ENCODE peak calls at places on chromosomes 11 and 22, in four cellular contexts. H is GM10248, V is body of pancreas, Z is fibroblast of villous mesenchyme. R is an unnamed sample.

GRCh38 chr11:33701831-33702230 is 1.2 kb upstream of the C11orf91 start:
- DNase-seq in H (no peak), V (peak), Z (peak), R (peak)

GRCh38 chr11:111395081-111395480 is 16.0 kb upstream of the POU2AF1 start:
- DNase-seq in H (no peak), V (peak), Z (no peak), R (no peak)

GRCh38 chr22:29306175-29306829 is at the start of gene GAS2L1:
- DNase-seq in H (peak), V (peak), Z (peak), R (peak)

GRCh38 chr22:43060213-43060612 is 29.0 kb downstream of the TTLL1 start:
- DNase-seq in H (peak), V (peak), Z (peak), R (no peak)

GRCh38 chr22:50206599-50206998 is 5.8 kb downstream of the SELENOO start:
- DNase-seq in H (no peak), V (no peak), Z (peak), R (peak)

GRCh38 chr11:28619870-28620540 is 511.8 kb downstream of the METTL15 start:
- DNase-seq in H (no peak), V (no peak), Z (peak), R (no peak)

GRCh38 chr22:50169774-50170341 is 673 bp upstream of the PANX2 start:
- DNase-seq in H (peak), V (peak), Z (peak), R (no peak)

GRCh38 chr11:132037961-132038360 is 667.5 kb downstream of the NTM start:
- DNase-seq in H (no peak), V (no peak), Z (no peak), R (no peak)

GRCh38 chr11:59802639-59803176 is 7.9 kb downstream of the MRPL16 start:
- DNase-seq in H (peak), V (peak), Z (peak), R (peak)

GRCh38 chr22:24441406-24442351 is 14.3 kb downstream of the ADORA2A start:
- DNase-seq in H (no peak), V (no peak), Z (no peak), R (no peak)

GRCh38 chr22:50314455-50315288 is 7.2 kb upstream of the PLXNB2 start:
- DNase-seq in H (peak), V (no peak), Z (no peak), R (no peak)

GRCh38 chr11:73969991-73970800 is 12.4 kb downstream of the UCP2 start:
- DNase-seq in H (no peak), V (no peak), Z (no peak), R (no peak)

GRCh38 chr11:69123593-69124545 is 31.9 kb upstream of the SMIM38 start:
- DNase-seq in H (no peak), V (no peak), Z (no peak), R (no peak)
- TF ChIP-seq CTCF in H (peak), V (no peak), Z (no peak), R (no peak)

DNA sequence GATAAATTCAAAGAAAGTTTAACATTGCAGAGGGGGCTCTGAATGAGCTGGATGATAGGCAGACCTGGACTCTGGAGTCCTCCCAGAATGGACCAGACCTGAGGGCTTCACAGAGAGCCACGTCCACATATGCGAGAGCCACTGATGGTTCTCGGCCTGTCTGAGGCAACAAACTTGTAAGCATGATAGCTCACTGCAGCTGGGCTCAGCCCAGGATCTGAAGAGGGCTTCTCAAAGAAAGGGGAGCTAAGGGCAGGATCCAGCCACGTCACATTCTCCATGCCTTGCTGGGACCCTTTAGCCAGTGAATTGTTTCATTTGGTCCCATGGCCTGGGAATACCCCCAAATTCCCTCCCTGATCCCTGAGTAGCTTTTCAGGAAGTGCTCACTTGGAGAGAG is 98.9 kb downstream of the ATXN10 start:
- DNase-seq in H (no peak), V (no peak), Z (no peak), R (no peak)
- TF ChIP-seq CTCF in H (no peak), V (no peak), Z (no peak), R (no peak)

GRCh38 chr11:30015725-30016449 is 943 bp downstream of the KCNA4 start:
- DNase-seq in H (no peak), V (no peak), Z (no peak), R (no peak)

GRCh38 chr11:30018443-30018842 is 1.6 kb upstream of the KCNA4 start:
- DNase-seq in H (no peak), V (no peak), Z (no peak), R (no peak)

GRCh38 chr11:30019481-30019880 is 2.7 kb upstream of the KCNA4 start:
- DNase-seq in H (no peak), V (no peak), Z (no peak), R (no peak)

GRCh38 chr11:30017467-30017895 is 651 bp upstream of the KCNA4 start:
- DNase-seq in H (no peak), V (no peak), Z (no peak), R (no peak)

DNA sequence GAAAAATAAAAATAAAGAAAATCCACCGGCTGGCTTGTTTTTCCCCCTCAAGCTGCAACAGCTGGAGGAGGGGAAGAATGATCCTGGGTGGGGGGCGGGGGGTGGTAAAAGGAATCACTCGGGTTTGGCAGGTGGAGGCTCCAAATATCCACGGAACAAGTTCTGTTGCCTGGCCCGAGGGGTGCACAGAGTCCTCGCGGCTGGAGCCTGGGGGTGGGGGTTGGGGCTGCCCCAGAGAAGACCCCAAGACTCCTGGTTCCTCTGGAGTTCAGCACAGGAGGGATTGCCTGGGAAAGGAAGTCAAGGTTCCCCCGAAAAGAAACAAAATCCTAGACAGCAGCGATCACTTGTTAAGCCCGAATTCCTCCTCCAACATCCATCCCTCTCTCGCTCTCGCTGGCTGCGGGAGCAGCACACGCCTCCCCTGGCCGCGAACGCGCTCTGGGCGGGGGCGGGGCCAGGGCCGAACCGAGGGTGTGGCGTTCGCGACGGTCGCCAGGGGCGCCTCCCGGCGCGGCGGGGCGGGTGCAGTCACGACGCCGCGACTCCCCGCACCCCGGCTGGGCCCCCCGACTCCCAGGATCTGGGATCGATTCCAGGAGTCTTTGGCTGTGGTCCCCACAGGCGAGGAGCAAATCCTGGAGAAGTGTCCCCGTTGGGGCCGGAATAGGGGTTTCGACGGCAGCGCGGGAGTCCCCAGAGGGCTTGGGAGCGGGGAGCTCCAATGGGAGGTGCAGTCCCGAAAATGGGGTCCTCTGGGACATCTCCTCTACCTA is at the start of gene KCNA4:
- DNase-seq in H (no peak), V (no peak), Z (no peak), R (peak)
- TF ChIP-seq CTCF in H (no peak), V (no peak), Z (no peak), R (no peak)

DNA sequence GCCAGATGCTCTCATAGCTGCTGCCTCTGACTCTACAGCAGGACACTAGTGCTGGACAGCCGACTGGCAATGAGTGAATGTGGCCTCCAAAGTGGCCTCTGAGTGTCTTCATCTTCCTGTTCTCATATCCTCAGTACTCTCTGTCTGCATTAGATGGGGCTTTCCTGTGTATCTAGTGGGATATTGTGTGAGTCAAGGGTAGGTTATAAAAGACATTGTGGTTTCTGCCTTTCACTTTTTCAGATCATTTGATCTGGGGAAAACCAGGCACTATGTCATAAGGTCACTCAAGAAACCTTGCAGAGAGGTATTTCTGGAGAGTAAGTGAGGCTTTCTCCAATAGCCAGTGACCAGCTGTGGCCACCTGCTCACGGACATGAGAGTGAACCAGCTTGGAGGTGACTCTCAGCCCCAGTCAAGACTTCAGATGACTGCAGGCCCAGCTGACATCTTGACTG is 333.6 kb upstream of the NCAM1 start:
- DNase-seq in H (peak), V (no peak), Z (no peak), R (no peak)
- TF ChIP-seq CTCF in H (no peak), V (no peak), Z (no peak), R (no peak)

R was measured in AG10803.